ENCODE peak calls at places on chromosomes 7 and 10, in eight cellular contexts. D, W, X, O, Q, L, U and C are unnamed samples.

GRCh38 chr7:100802951-100803350 is 24.4 kb downstream of the EPHB4 start:
- DNase-seq in Q (no peak), O (no peak), X (no peak), W (no peak), U (no peak), D (no peak), L (no peak), C (no peak)

GRCh38 chr10:59019603-59020002 is 156.8 kb upstream of the PHYHIPL start:
- DNase-seq in Q (no peak), O (no peak), X (no peak), D (no peak), U (no peak), W (no peak), L (no peak), C (no peak)

GRCh38 chr10:17415046-17415643 is 39.2 kb downstream of the ST8SIA6 start:
- DNase-seq in Q (no peak), D (no peak), L (no peak), U (no peak), X (no peak), W (no peak), O (no peak), C (no peak)

GRCh38 chr7:115910541-115911164 is 119.9 kb downstream of the TFEC start:
- DNase-seq in X (peak; percentile 4), O (no peak), D (peak; percentile 68), W (no peak), L (no peak), Q (no peak), U (no peak), C (peak; percentile 2)

GRCh38 chr7:101557421-101557820 is 71.7 kb downstream of the MYL10 start:
- DNase-seq in Q (no peak), O (no peak), L (peak; percentile 45), U (no peak), W (no peak), D (no peak), X (peak; percentile 1), C (peak; percentile 2)

GRCh38 chr10:128124813-128125403 is 1.3 kb downstream of the MKI67 start:
- DNase-seq in U (no peak), D (peak; percentile 18), L (no peak), X (no peak), O (no peak), W (peak; percentile 7), Q (no peak), C (no peak)

GRCh38 chr10:5079306-5079830 is 14.8 kb upstream of the AKR1C3 start:
- DNase-seq in L (no peak), Q (no peak), D (no peak), X (no peak), O (no peak), W (no peak), U (no peak), C (no peak)

GRCh38 chr10:69101451-69102095 is 13.7 kb downstream of the SRGN start:
- DNase-seq in X (no peak), W (no peak), L (peak; percentile 64), D (no peak), Q (no peak), U (no peak), O (no peak), C (no peak)

GRCh38 chr10:131560726-131561390 is 249.3 kb upstream of the TCERG1L start:
- DNase-seq in U (no peak), W (peak; percentile 11), L (no peak), X (no peak), D (no peak), Q (no peak), O (no peak), C (no peak)

GRCh38 chr10:69331161-69331560 is 52.9 kb downstream of the HK1 start:
- DNase-seq in U (no peak), O (no peak), D (no peak), L (no peak), X (no peak), W (no peak), Q (no peak), C (no peak)

GRCh38 chr7:24466109-24466768 is 107.0 kb upstream of the PALS2 start:
- DNase-seq in X (no peak), U (no peak), D (no peak), L (no peak), O (no peak), Q (no peak), W (no peak), C (no peak)

GRCh38 chr10:92699518-92700272 is 9.9 kb downstream of the HHEX start:
- DNase-seq in Q (no peak), L (no peak), U (no peak), X (peak; percentile 34), D (no peak), W (peak; percentile 76), O (peak; percentile 46), C (no peak)

GRCh38 chr10:31381766-31382316 is 62.8 kb downstream of the ZEB1 start:
- DNase-seq in L (no peak), X (no peak), Q (no peak), W (no peak), O (no peak), U (no peak), D (peak; percentile 86), C (no peak)

GRCh38 chr7:30886608-30887011 is 25.0 kb upstream of the AQP1 start:
- DNase-seq in U (no peak), L (no peak), X (no peak), Q (no peak), O (no peak), D (no peak), W (no peak), C (no peak)

GRCh38 chr10:598415-599170 is 90.9 kb downstream of the DIP2C start:
- DNase-seq in X (no peak), W (no peak), D (no peak), O (no peak), L (peak; percentile 57), Q (no peak), U (no peak), C (no peak)

DNA sequence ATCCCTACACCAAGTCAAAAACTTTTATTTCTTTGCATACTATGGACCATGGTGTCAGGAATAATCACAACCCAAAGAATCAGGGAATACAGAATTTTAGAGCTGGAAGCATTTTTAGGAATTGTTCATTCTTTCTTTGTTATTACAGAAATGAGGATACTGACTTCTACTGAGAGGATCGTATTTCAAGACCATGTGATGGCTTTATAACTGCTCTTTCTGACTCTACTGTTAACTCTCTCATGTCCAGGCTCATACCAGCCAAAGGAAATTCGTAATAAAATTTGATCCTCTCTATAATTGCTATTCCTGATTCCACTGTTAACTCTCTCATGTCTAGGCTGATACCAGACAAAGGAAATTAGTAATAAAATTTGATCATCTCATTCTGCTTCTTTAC is 1050.9 kb upstream of the C7orf33 start:
- DNase-seq in D (no peak), O (no peak), W (no peak), X (no peak), L (no peak), Q (no peak), U (no peak), C (no peak)
- TF ChIP-seq CTCF in D (no peak), O (no peak), W (no peak), X (no peak), L (no peak), Q (no peak), U (no peak), C (no peak)

GRCh38 chr7:107167483-107168232 is 1.1 kb upstream of the HBP1 start:
- DNase-seq in L (no peak), D (peak; percentile 79), X (peak; percentile 25), W (no peak), U (no peak), Q (peak; percentile 22), O (no peak), C (peak; percentile 27)
- TF ChIP-seq CTCF in L (peak; percentile 55), D (peak; percentile 48), X (no peak), W (peak; percentile 41), U (peak; percentile 51), Q (peak; percentile 14), O (peak; percentile 49), C (peak; percentile 8)

GRCh38 chr7:20343211-20343610 is 12.5 kb downstream of the ITGB8 start:
- DNase-seq in L (no peak), W (no peak), O (no peak), U (no peak), Q (no peak), D (no peak), X (no peak), C (no peak)
- TF ChIP-seq CTCF in L (no peak), W (no peak), O (no peak), U (no peak), Q (no peak), D (no peak), X (no peak), C (peak; percentile 8)

GRCh38 chr7:149285581-149285975 is 23.6 kb downstream of the ZNF783 start:
- DNase-seq in W (no peak), X (no peak), L (no peak), Q (no peak), O (no peak), U (no peak), D (no peak), C (no peak)

GRCh38 chr7:149283321-149283720 is 21.3 kb downstream of the ZNF783 start:
- DNase-seq in L (no peak), U (no peak), Q (no peak), W (no peak), O (no peak), X (no peak), D (no peak), C (no peak)

GRCh38 chr7:149286811-149287400 is 24.9 kb downstream of the ZNF783 start:
- DNase-seq in U (no peak), X (no peak), O (no peak), D (no peak), Q (peak; percentile 45), L (no peak), W (no peak), C (no peak)

GRCh38 chr7:149284343-149284742 is 22.3 kb downstream of the ZNF783 start:
- DNase-seq in X (peak; percentile 49), Q (no peak), U (peak; percentile 35), L (no peak), D (peak; percentile 99), O (no peak), W (no peak), C (no peak)

DNA sequence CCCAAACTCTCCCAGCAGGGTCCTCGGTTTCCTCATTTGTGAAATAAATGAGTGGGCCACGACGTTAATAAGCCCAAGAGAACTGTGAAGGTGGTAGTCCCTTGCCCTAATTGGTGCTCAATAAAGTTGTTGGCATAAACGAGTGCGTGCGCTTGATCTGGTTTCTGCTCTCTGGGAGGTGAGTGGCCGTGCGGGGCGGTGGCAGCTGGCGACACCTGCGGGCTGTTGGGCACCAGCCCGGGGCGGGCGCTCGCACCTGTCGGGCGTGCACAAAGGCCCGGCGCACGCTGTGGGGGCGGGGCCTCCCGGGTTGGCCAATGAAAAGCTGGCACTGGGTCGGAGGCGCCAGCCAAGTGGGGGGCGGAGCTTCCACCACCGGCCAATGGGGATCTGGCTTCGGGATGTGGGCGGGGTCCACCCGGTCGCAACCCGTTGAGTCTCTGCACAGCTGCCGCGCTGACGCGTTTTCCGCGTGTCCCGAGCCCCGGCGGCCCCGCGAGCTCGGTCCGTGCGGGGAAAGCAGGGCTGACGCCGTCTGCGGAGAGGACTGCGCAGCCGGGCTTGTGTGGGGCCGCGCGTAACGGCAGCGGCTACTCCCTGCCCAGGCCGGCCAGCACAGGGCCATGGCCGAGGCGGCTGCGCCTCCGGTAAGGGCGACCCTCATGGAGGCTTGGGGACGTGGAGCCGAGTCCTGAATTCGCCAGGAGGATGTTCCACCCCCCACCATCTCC is 23.0 kb downstream of the ZNF783 start:
- DNase-seq in D (peak; percentile 100), L (peak; percentile 98), W (peak; percentile 99), O (peak; percentile 98), U (peak; percentile 97), Q (peak; percentile 96), X (peak; percentile 99), C (peak; percentile 99)
- TF ChIP-seq CTCF in D (peak; percentile 64), L (no peak), W (peak; percentile 33), O (no peak), U (no peak), Q (no peak), X (no peak), C (peak; percentile 25)